ENCODE peak calls at places on chromosome 15, in four cellular contexts. Z is left colon, T is GM19239, G is GM04504. E is an unnamed sample.

GRCh38 chr15:93321881-93322282 is 232.9 kb upstream of the RGMA start:
- DNase-seq in Z (peak; percentile 15), G (no peak), T (no peak), E (no peak)

GRCh38 chr15:39585871-39586301 is 5.0 kb downstream of the THBS1 start:
- DNase-seq in Z (no peak), T (no peak), G (peak; percentile 47), E (no peak)

GRCh38 chr15:90018216-90018831 is 17.2 kb downstream of the ZNF710 start:
- DNase-seq in G (no peak), Z (peak; percentile 36), T (no peak), E (no peak)

GRCh38 chr15:90691369-90691768 is 25.8 kb upstream of the BLM start:
- DNase-seq in T (no peak), G (no peak), Z (no peak), E (no peak)

GRCh38 chr15:98150084-98150483 is 189.6 kb downstream of the ARRDC4 start:
- DNase-seq in Z (no peak), G (no peak), T (no peak), E (no peak)

GRCh38 chr15:46442196-46442595 is 807.4 kb downstream of the SQOR start:
- DNase-seq in T (no peak), G (peak; percentile 58), Z (no peak), E (no peak)

GRCh38 chr15:60213377-60214010 is 184.3 kb downstream of the ANXA2 start:
- DNase-seq in Z (no peak), T (no peak), G (no peak), E (no peak)

GRCh38 chr15:78046796-78047341 is 30.6 kb downstream of the TBC1D2B start:
- DNase-seq in G (no peak), Z (no peak), T (no peak), E (no peak)

GRCh38 chr15:70291295-70291694 is 193.6 kb upstream of the TLE3 start:
- DNase-seq in T (no peak), G (no peak), Z (no peak), E (no peak)

GRCh38 chr15:52317022-52317421 is 21.4 kb upstream of the MYO5C start:
- DNase-seq in T (no peak), Z (no peak), G (no peak), E (no peak)